ENCODE peak calls at places on chromosomes 1 and 21, in eight cellular contexts. B, G, O, H, R, Q, P and M are unnamed samples. For H3K27me3, the result is how much of the 10 kb centered on the place peaks cover.

GRCh38 chr1:93732514-93732913 is 50.9 kb upstream of the BCAR3 start:
- DNase-seq in P (no peak), B (no peak), G (no peak), Q (no peak), R (no peak), H (no peak), O (no peak), M (no peak)

GRCh38 chr1:207959141-207959825 is 48.4 kb upstream of the CD34 start:
- DNase-seq in P (no peak), O (peak), Q (peak), B (peak), H (peak), R (no peak), G (peak), M (peak)

GRCh38 chr1:1918901-1919303 is at the start of gene TMEM52:
- DNase-seq in R (peak), G (no peak), H (peak), P (no peak), O (no peak), Q (no peak), B (no peak), M (no peak)

GRCh38 chr1:246690100-246690499 is 34.1 kb upstream of the SCCPDH start:
- DNase-seq in Q (no peak), O (no peak), R (no peak), H (no peak), G (no peak), P (no peak), B (no peak), M (no peak)

GRCh38 chr1:18693256-18694098 is 62.8 kb downstream of the PAX7 start:
- DNase-seq in G (peak), H (peak), Q (no peak), B (no peak), O (no peak), R (no peak), P (no peak), M (no peak)

GRCh38 chr1:19076841-19077616 is 120.6 kb upstream of the IFFO2 start:
- DNase-seq in G (no peak), Q (no peak), R (no peak), H (no peak), O (no peak), P (no peak), B (no peak), M (no peak)

GRCh38 chr1:34176830-34177613 is at the start of gene C1orf94:
- DNase-seq in P (no peak), B (no peak), R (no peak), Q (no peak), G (no peak), O (no peak), H (peak), M (no peak)

GRCh38 chr1:178908358-178908757 is 37.5 kb upstream of the ANGPTL1 start:
- DNase-seq in P (no peak), O (no peak), R (no peak), B (peak), Q (no peak), G (no peak), H (no peak), M (no peak)

GRCh38 chr1:201021333-201022177 is 2.0 kb downstream of the KIF21B start:
- DNase-seq in P (no peak), B (no peak), R (peak), O (no peak), H (peak), G (no peak), Q (no peak), M (no peak)

GRCh38 chr1:44784094-44785026 is 3.6 kb downstream of the BEST4 start:
- DNase-seq in G (peak), R (no peak), O (no peak), Q (peak), P (no peak), H (peak), B (no peak), M (no peak)

GRCh38 chr1:162904579-162904978 is 43.6 kb upstream of the CCDC190 start:
- DNase-seq in R (no peak), Q (no peak), H (no peak), O (no peak), P (no peak), B (no peak), G (no peak), M (no peak)

GRCh38 chr1:239067058-239067457 is 319.3 kb upstream of the CHRM3 start:
- DNase-seq in Q (no peak), O (no peak), P (no peak), H (no peak), B (no peak), G (no peak), R (no peak), M (no peak)

GRCh38 chr1:94036721-94037120 is 84.2 kb downstream of the ABCA4 start:
- DNase-seq in H (no peak), R (no peak), P (peak), O (no peak), Q (no peak), G (no peak), B (peak), M (no peak)

GRCh38 chr1:22491995-22492726 is 40.5 kb downstream of the ZBTB40 start:
- DNase-seq in Q (no peak), O (peak), B (no peak), G (no peak), P (no peak), H (no peak), R (no peak), M (no peak)

GRCh38 chr1:47226121-47226977 is 5.7 kb downstream of the TAL1 start:
- DNase-seq in H (no peak), G (no peak), Q (no peak), B (no peak), R (no peak), P (no peak), O (no peak), M (no peak)

GRCh38 chr1:8112611-8113256 is 86.6 kb upstream of the ERRFI1 start:
- DNase-seq in R (no peak), B (no peak), H (no peak), G (no peak), O (no peak), Q (no peak), P (no peak), M (no peak)

GRCh38 chr1:228095161-228095560 is 8.0 kb downstream of the C1orf35 start:
- DNase-seq in O (no peak), B (no peak), G (no peak), P (no peak), Q (no peak), H (no peak), R (no peak), M (no peak)

GRCh38 chr1:12452262-12452661 is 165.7 kb downstream of the DHRS3 start:
- DNase-seq in B (no peak), R (no peak), G (no peak), Q (no peak), P (no peak), O (no peak), H (no peak), M (no peak)

GRCh38 chr21:38903578-38904193 is 98.0 kb downstream of the ETS2 start:
- DNase-seq in H (no peak), R (no peak), P (no peak), O (no peak), G (no peak), B (no peak), Q (no peak), M (no peak)

GRCh38 chr1:91564888-91565700 is 64.4 kb downstream of the CDC7 start:
- DNase-seq in O (no peak), Q (no peak), R (no peak), B (peak), H (no peak), P (peak), G (no peak), M (no peak)

GRCh38 chr1:247322849-247323586 is 8.6 kb downstream of the ZNF496 start:
- DNase-seq in H (no peak), R (no peak), P (no peak), O (no peak), G (no peak), Q (no peak), B (no peak), M (no peak)

GRCh38 chr1:41626616-41627375 is 142.3 kb upstream of the EDN2 start:
- DNase-seq in R (peak), O (no peak), P (no peak), B (peak), H (peak), G (no peak), Q (no peak), M (no peak)

GRCh38 chr1:224256642-224257041 is 73.3 kb downstream of the NVL start:
- DNase-seq in H (peak), B (no peak), R (no peak), G (no peak), P (no peak), O (no peak), Q (no peak), M (no peak)

GRCh38 chr1:159879977-159880376 is 17.5 kb upstream of the VSIG8 start:
- DNase-seq in G (no peak), Q (no peak), B (peak), O (no peak), P (peak), R (peak), H (no peak), M (no peak)

GRCh38 chr1:8889103-8889846 is 10.8 kb upstream of the ENO1 start:
- DNase-seq in Q (no peak), R (no peak), B (no peak), O (peak), G (no peak), H (no peak), P (no peak), M (no peak)

GRCh38 chr1:166882893-166883292 is 6.8 kb upstream of the TADA1 start:
- DNase-seq in Q (no peak), R (no peak), P (no peak), B (no peak), H (no peak), O (no peak), G (no peak), M (no peak)

GRCh38 chr1:67336783-67337182 is 29.1 kb downstream of the IL12RB2 start:
- DNase-seq in B (no peak), P (no peak), G (peak), R (no peak), H (no peak), Q (no peak), O (no peak), M (no peak)

GRCh38 chr21:34195365-34195764 is 122.0 kb downstream of the MRPS6 start:
- DNase-seq in B (no peak), P (no peak), O (no peak), Q (no peak), G (no peak), H (peak), R (no peak), M (no peak)

GRCh38 chr1:43704838-43705237 is 2.5 kb upstream of the ST3GAL3 start:
- DNase-seq in P (no peak), B (no peak), G (no peak), R (no peak), H (no peak), Q (no peak), O (no peak), M (no peak)

GRCh38 chr1:69191280-69191679 is 376.4 kb upstream of the LRRC7 start:
- DNase-seq in R (no peak), B (no peak), H (no peak), G (no peak), P (no peak), O (no peak), Q (no peak), M (no peak)

GRCh38 chr1:228830954-228831481 is 95.7 kb downstream of the RHOU start:
- DNase-seq in P (peak), H (no peak), Q (no peak), B (peak), R (no peak), O (no peak), G (no peak), M (peak)

GRCh38 chr1:21290546-21290944 is 282 bp upstream of the ECE1 start:
- DNase-seq in G (no peak), Q (no peak), R (no peak), O (no peak), H (no peak), B (no peak), P (no peak), M (no peak)

GRCh38 chr1:156310962-156311361 is 11.9 kb upstream of the VHLL start:
- DNase-seq in Q (no peak), G (no peak), H (no peak), R (no peak), O (no peak), P (no peak), B (peak), M (peak)

GRCh38 chr1:189605236-189605635 is 872.4 kb downstream of the BRINP3 start:
- DNase-seq in Q (no peak), G (no peak), R (no peak), P (no peak), O (no peak), H (no peak), B (no peak), M (no peak)

GRCh38 chr1:41414716-41415306 is 53.6 kb downstream of the FOXO6 start:
- DNase-seq in P (no peak), H (no peak), R (peak), G (no peak), B (no peak), O (no peak), Q (peak), M (no peak)

GRCh38 chr1:78334114-78334513 is 156.7 kb upstream of the PTGFR start:
- DNase-seq in O (no peak), B (peak), G (no peak), R (no peak), H (no peak), P (no peak), Q (no peak), M (no peak)

GRCh38 chr1:184504695-184505338 is 118.0 kb downstream of the C1orf21 start:
- DNase-seq in H (no peak), B (no peak), P (no peak), R (no peak), G (no peak), Q (no peak), O (no peak), M (no peak)

GRCh38 chr1:181190362-181191035 is 102.0 kb downstream of the IER5 start:
- DNase-seq in G (no peak), R (no peak), B (no peak), O (no peak), Q (no peak), H (no peak), P (no peak), M (peak)

DNA sequence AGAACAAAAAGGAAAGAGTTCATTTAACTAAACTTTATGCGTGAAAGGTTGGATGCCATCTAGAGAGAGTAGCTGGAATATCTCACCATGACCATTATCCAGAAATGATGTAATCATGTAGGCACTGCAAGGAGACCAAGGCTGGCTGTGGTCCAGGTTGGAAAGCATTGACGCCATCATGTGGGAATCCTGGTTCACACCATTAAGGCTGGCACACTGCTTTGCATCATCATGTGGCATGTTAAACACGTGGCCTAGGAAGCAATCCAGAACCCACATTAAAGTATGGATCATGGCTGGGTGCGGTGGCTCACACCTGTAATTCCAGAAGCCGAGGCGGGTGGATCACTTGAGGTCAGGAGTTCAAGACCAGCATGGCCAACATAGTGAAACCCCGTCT is 4.3 kb downstream of the ADAMTS1 start:
- DNase-seq in G (no peak), P (no peak), O (no peak), Q (peak), R (no peak), B (peak), H (no peak), M (peak)
- TF ChIP-seq CTCF in G (no peak), P (no peak), O (no peak), Q (no peak), R (no peak), B (peak), H (no peak), M (no peak)

GRCh38 chr1:225442156-225442555 is 14.3 kb upstream of the LBR start:
- DNase-seq in B (no peak), R (no peak), O (no peak), H (no peak), G (no peak), P (no peak), Q (no peak), M (no peak)

GRCh38 chr1:225441314-225442119 is 13.7 kb upstream of the LBR start:
- DNase-seq in G (no peak), O (no peak), H (no peak), R (no peak), Q (no peak), P (no peak), B (no peak), M (peak)

GRCh38 chr1:225435957-225436392 is 8.1 kb upstream of the LBR start:
- DNase-seq in G (no peak), P (no peak), Q (no peak), H (no peak), B (no peak), O (no peak), R (no peak), M (no peak)

GRCh38 chr1:225437710-225438437 is 10.0 kb upstream of the LBR start:
- DNase-seq in H (peak), O (no peak), Q (no peak), B (peak), R (no peak), P (no peak), G (no peak), M (no peak)

DNA sequence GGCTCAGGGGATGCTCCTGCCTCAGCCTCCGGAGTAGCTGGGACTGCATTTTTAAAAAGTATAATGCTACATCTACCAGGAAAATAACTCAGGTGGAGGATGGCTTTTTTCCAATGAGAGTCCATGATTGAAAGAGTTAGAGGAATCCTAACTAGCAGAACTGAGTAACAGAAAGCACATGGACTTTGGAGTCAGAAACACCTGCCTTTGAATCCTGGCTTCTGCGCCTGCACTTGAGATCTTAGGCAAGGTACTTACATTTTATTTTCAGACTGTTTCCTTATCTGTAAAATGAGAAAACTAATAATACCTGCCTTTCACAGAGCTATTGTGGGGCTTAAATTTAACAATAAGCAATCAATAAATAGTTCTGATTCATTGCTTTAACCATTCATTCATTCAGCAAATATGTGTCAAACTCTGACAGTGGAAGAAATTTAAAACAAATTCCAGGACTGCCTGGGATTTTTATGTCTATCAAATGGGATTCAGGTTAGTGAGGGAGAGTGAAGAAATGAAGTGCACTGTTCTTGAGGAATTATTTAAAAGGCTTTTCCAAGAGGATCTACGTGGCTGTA is 12.6 kb upstream of the LBR start:
- DNase-seq in B (no peak), H (no peak), Q (no peak), P (no peak), O (no peak), R (no peak), G (no peak), M (no peak)
- H3K27ac ChIP-seq in B (no peak), H (no peak), Q (no peak), P (no peak), O (no peak), R (no peak), G (no peak), M (peak)

GRCh38 chr1:110607663-110608230 is 1.6 kb upstream of the KCNA2 start:
- DNase-seq in H (peak), Q (no peak), P (no peak), O (no peak), B (no peak), R (no peak), G (no peak), M (no peak)

GRCh38 chr1:110604586-110605148 is 1.5 kb downstream of the KCNA2 start:
- DNase-seq in H (no peak), P (no peak), O (no peak), G (no peak), Q (no peak), R (no peak), B (no peak), M (no peak)

GRCh38 chr1:110605446-110605845 is 712 bp downstream of the KCNA2 start:
- DNase-seq in P (no peak), O (no peak), H (no peak), G (no peak), R (no peak), B (no peak), Q (no peak), M (no peak)

GRCh38 chr1:110606784-110607662 is 865 bp upstream of the KCNA2 start:
- DNase-seq in Q (no peak), P (no peak), G (peak), O (no peak), H (peak), R (no peak), B (no peak), M (no peak)

GRCh38 chr1:110605901-110606783 is at the start of gene KCNA2:
- DNase-seq in O (no peak), H (peak), Q (peak), G (peak), B (no peak), P (no peak), R (no peak), M (peak)
- H3K27me3 ChIP-seq in O (half or more), H (half or more), Q (under half), G (half or more), B (half or more), P (under half), R (half or more), M (under half)

GRCh38 chr21:27362249-27362648 is 395.4 kb upstream of the ADAMTS5 start:
- DNase-seq in G (no peak), P (no peak), R (no peak), B (no peak), Q (no peak), O (no peak), H (no peak), M (no peak)
- TF ChIP-seq CTCF in G (peak), P (peak), R (no peak), B (peak), Q (no peak), O (peak), H (peak), M (no peak)

GRCh38 chr21:36917487-36918158 is 48.8 kb downstream of the HLCS start:
- DNase-seq in P (peak), Q (no peak), G (peak), H (peak), O (no peak), R (no peak), B (peak), M (peak)
- H3K27ac ChIP-seq in P (no peak), Q (no peak), G (no peak), H (no peak), O (no peak), R (no peak), B (peak), M (peak)

DNA sequence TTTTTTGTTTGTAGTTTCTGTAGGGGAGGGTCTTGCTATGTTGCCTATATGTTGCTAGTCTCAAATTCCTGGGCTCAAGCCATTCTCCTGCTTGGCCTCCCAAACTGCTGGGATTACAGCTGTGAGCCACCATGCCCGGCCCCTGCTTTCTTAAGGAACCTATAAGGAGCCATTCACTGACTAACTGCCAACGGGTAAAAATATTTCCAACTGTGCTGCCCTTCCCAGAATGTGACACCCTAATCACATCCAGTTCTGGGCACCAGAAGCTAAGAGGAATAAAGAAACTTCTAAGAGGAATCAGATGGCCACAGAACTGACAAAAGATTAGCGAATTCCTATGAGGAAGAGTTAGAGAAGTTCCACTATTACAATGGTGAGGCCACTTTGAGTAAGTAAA is 6.4 kb downstream of the SYPL2 start:
- DNase-seq in R (no peak), B (no peak), O (no peak), P (no peak), H (no peak), Q (no peak), G (no peak), M (no peak)
- H3K27me3 ChIP-seq in R (half or more), B (half or more), O (under half), P (half or more), H (under half), Q (under half), G (under half), M (under half)

GRCh38 chr1:50666849-50667248 is 243.6 kb upstream of the DMRTA2 start:
- DNase-seq in H (no peak), B (no peak), G (no peak), O (no peak), R (no peak), Q (no peak), P (no peak), M (no peak)
- TF ChIP-seq CTCF in H (no peak), B (no peak), G (no peak), O (no peak), R (no peak), Q (no peak), P (no peak), M (no peak)